ENCODE peak calls at places on chromosomes 3 and 15, in six cellular contexts. B, C, X, D, O and E are unnamed samples.

GRCh38 chr3:129268396-129268795 is 10.3 kb upstream of the HMCES start:
- DNase-seq in O (no peak), B (no peak), C (no peak), X (no peak), D (no peak), E (no peak)

GRCh38 chr3:133058243-133058642 is 20.1 kb downstream of the TMEM108 start:
- DNase-seq in X (no peak), D (no peak), C (no peak), B (no peak), O (no peak), E (no peak)

GRCh38 chr3:171257251-171258179 is 202.7 kb downstream of the TNIK start:
- DNase-seq in D (peak), X (no peak), B (no peak), O (no peak), C (no peak), E (no peak)

GRCh38 chr3:112512320-112512719 is 13.0 kb upstream of the BTLA start:
- DNase-seq in C (no peak), X (no peak), B (no peak), O (no peak), D (no peak), E (no peak)

GRCh38 chr15:84079885-84080777 is 155.4 kb upstream of the GOLGA6L4 start:
- DNase-seq in B (no peak), C (peak), X (no peak), D (no peak), O (peak), E (peak)

GRCh38 chr3:33355611-33356010 is 78.4 kb downstream of the FBXL2 start:
- DNase-seq in C (no peak), D (no peak), B (no peak), O (peak), X (no peak), E (no peak)

GRCh38 chr15:31179683-31180082 is 78.2 kb upstream of the TRPM1 start:
- DNase-seq in X (no peak), B (no peak), D (no peak), O (no peak), C (no peak), E (no peak)

GRCh38 chr15:84844964-84845363 is 27.8 kb downstream of the ALPK3 start:
- DNase-seq in B (peak), O (no peak), X (no peak), C (no peak), D (no peak), E (no peak)

GRCh38 chr3:43290961-43291360 is 4.6 kb downstream of the SNRK start:
- DNase-seq in C (no peak), B (no peak), X (no peak), O (no peak), D (no peak), E (no peak)

DNA sequence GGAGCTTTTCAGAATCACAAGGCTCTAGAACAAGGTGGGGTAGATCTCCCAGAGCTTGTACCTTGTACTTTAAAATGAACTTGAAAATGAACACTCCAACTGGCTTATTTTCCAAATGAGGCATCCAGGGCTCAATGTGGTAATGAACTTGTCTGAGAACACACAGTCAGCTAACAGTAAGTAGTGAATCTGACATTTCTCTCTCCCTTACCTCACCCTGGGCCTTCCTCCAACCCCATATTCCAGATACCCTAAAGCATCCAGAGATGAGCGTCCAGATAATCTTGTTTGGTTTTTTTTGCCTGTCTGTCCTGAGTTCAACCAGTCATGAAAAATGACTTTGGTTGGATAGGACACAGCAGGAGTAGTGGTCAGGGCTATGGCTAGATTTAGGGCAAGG is 81.7 kb upstream of the THBS1 start:
- DNase-seq in B (no peak), X (no peak), D (no peak), C (no peak), O (no peak), E (no peak)
- TF ChIP-seq TAF1 in B (no peak), X (no peak), D (no peak), C (no peak), O (no peak), E (no peak)

GRCh38 chr3:148990211-148990610 is 1.1 kb upstream of the GYG1 start:
- DNase-seq in X (no peak), O (no peak), D (no peak), B (no peak), C (no peak), E (no peak)

GRCh38 chr3:148992027-148992634 is 791 bp downstream of the GYG1 start:
- DNase-seq in D (no peak), B (peak), C (no peak), X (no peak), O (no peak), E (peak)

GRCh38 chr3:148992635-148993230 is 1.4 kb downstream of the GYG1 start:
- DNase-seq in X (no peak), C (no peak), B (no peak), O (no peak), D (no peak), E (no peak)

GRCh38 chr3:148991219-148992026 is at the start of gene GYG1:
- DNase-seq in X (peak), B (peak), D (no peak), C (peak), O (peak), E (peak)
- TF ChIP-seq POLR2A in X (no peak), B (peak), D (peak), C (peak), O (peak), E (peak)

GRCh38 chr3:193243571-193243970 is 2.5 kb downstream of the PLAAT1 start:
- DNase-seq in X (no peak), D (no peak), O (no peak), C (no peak), B (no peak), E (no peak)

GRCh38 chr3:193236990-193237389 is 4.0 kb upstream of the PLAAT1 start:
- DNase-seq in B (no peak), X (no peak), C (no peak), D (no peak), O (no peak), E (no peak)

GRCh38 chr3:193240436-193240849 is 579 bp upstream of the PLAAT1 start:
- DNase-seq in C (no peak), X (no peak), D (no peak), O (no peak), B (no peak), E (peak)

DNA sequence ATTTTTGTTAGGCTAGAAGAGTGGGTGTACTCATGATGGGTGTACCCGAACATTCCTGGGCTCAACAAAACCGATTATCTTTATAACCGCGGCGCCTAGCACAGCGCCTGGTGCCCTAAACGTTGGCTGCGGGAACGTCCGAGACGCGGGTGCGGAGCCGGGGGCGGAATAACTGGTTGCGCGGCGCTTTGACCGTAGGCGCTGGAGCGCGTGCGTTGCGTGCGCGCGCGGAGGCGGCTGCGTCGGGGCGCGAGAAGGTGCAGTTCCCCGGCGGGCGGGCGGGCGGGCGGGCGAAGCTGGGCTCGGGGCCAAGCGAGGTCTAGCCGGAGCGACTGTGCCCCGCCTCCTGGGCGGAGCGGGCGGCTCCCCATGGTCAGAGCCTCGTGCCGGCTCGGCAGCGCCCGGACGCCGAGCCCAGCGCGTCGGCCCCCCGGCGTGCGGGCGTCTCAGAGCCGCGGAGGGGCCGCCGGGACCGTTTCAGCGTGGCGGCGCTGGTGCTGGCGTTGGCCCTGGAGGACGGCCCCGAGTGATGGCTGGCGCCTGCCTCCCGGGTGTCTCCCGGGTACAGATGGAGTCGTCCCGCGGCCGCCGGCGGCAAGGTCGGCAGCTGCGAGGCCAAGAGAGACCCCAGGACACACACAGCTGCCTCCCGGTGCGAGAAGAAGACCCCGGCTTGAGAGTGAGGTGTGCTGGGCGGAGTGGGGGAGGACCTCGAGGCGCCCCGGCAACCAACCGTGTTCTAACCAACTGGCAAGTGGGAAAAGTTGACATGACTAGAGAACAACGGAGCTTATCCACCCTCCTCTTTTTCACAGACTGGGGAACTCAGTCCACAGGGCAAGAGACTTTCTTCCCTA is at the start of gene PLAAT1:
- DNase-seq in C (peak), X (peak), O (peak), B (no peak), D (no peak), E (peak)
- TF ChIP-seq TAF1 in C (no peak), X (no peak), O (no peak), B (no peak), D (no peak), E (no peak)

GRCh38 chr3:185823280-185824044 is 1.4 kb downstream of the IGF2BP2 start:
- DNase-seq in C (peak), O (peak), D (no peak), B (no peak), X (no peak), E (peak)
- TF ChIP-seq POLR2A in C (no peak), O (peak), D (no peak), B (no peak), X (no peak), E (no peak)

GRCh38 chr3:139906441-139906840 is 28.5 kb upstream of the CLSTN2 start:
- DNase-seq in B (peak), O (no peak), D (no peak), C (no peak), X (peak), E (no peak)
- TF ChIP-seq TAF1 in B (no peak), O (no peak), D (no peak), C (no peak), X (no peak), E (no peak)

GRCh38 chr3:49422379-49423248 is at the start of gene AMT:
- DNase-seq in B (peak), X (peak), O (peak), C (no peak), D (no peak), E (no peak)
- TF ChIP-seq POLR2A in B (peak), X (no peak), O (no peak), C (no peak), D (no peak), E (no peak)

GRCh38 chr3:127174715-127175140 is 18.2 kb upstream of the PRR23E start:
- DNase-seq in X (no peak), C (no peak), O (no peak), D (no peak), B (no peak), E (no peak)
- TF ChIP-seq TAF1 in X (no peak), C (no peak), O (no peak), D (no peak), B (no peak), E (no peak)

GRCh38 chr3:52183786-52184445 is 14.0 kb upstream of the ALAS1 start:
- DNase-seq in X (no peak), D (no peak), C (no peak), O (no peak), B (no peak), E (no peak)
- TF ChIP-seq POLR2A in X (no peak), D (no peak), C (no peak), O (no peak), B (no peak), E (no peak)

DNA sequence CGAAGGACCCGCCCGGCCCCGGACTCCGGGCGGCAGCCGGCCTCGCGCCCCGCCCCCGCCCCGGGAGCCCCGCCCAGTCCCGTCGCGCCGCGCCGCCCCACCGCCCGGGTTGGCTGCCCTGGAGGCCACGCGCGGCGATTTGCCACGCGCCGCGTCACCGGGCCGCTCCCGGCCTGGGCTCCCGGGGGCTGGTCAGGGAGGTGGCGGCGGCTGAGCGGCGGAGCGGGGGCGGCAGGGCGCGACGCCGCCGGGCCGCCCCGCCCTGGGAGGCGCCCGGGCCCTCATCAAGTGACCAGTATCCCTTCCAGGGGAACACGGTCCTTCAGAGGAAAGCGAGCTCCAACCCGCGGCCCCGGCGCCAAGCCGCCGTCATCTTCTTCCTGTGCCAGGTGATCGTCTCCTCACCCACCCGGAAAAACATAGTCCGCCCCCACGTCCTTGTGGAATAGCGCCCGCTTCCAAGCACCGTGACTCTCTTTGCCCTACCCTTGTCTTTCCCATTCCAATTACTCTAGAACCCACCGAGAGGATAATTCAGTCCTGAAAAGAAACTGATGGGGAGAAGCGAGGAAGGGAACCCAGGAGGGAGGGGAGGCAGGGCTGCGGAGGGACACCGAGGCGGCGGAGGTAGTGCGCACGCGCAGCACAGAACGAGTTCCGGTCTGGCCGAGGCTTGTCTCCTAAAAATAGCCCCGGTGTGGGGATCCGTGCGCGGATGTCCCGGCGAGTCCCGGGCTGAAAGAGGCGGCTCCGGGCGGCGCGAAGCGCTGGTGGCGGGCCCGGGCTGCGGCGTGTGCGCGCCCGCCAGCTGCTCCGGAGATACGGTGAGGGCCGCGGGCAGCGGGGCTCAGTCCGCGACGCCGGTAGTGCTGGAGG is at the start of gene MEF2A:
- DNase-seq in O (peak), X (peak), C (peak), D (peak), B (peak), E (peak)
- TF ChIP-seq TAF1 in O (peak), X (peak), C (peak), D (peak), B (peak), E (peak)